ENCODE peak calls at places on chromosomes 3 and 15, in ten cellular contexts. K is GM06990; T is MCF 10A; X is CD8-positive, alpha-beta T cell; C is Calu3; Z is endodermal cell; N is body of pancreas; D is cardiac muscle cell; J is testis; A is HFF-Myc. Q is an unnamed sample.

GRCh38 chr15:60901647-60902046 is 327.5 kb downstream of the RORA start:
- DNase-seq in K (peak), T (no peak), X (no peak), C (no peak), Z (no peak), N (no peak), D (no peak), J (no peak), A (no peak), Q (peak)

GRCh38 chr15:52102468-52102867 is 10.1 kb downstream of the BCL2L10 start:
- DNase-seq in K (no peak), T (peak), X (no peak), C (no peak), Z (peak), N (no peak), D (peak), J (no peak), A (no peak), Q (no peak)

GRCh38 chr15:73052679-73053397 is 575 bp downstream of the NEO1 start:
- DNase-seq in K (peak), T (peak), X (no peak), C (peak), Z (peak), N (peak), D (peak), J (peak), A (no peak), Q (peak)

GRCh38 chr3:114231616-114232015 is 5.8 kb downstream of the ZNF80 start:
- DNase-seq in K (no peak), T (no peak), X (peak), C (no peak), Z (no peak), N (no peak), D (no peak), J (no peak), A (no peak), Q (no peak)

GRCh38 chr3:127038923-127039581 is 56.1 kb downstream of the PLXNA1 start:
- DNase-seq in K (no peak), T (no peak), X (no peak), C (no peak), Z (no peak), N (peak), D (no peak), J (no peak), A (no peak), Q (no peak)

GRCh38 chr3:141170678-141171295 is 60.8 kb upstream of the PXYLP1 start:
- DNase-seq in K (no peak), T (no peak), X (no peak), C (no peak), Z (no peak), N (no peak), D (no peak), J (no peak), A (no peak), Q (no peak)

GRCh38 chr15:49270541-49271421 is 100.7 kb downstream of the GALK2 start:
- DNase-seq in K (no peak), T (peak), X (no peak), C (no peak), Z (peak), N (no peak), D (peak), J (peak), A (no peak), Q (no peak)

GRCh38 chr3:137110392-137110996 is 152.7 kb downstream of the IL20RB start:
- DNase-seq in K (no peak), T (peak), X (no peak), C (peak), Z (no peak), N (peak), D (peak), J (no peak), A (peak), Q (peak)

GRCh38 chr15:29613951-29614382 is 208.3 kb downstream of the TJP1 start:
- DNase-seq in K (no peak), T (peak), X (no peak), C (no peak), Z (peak), N (peak), D (no peak), J (peak), A (no peak), Q (no peak)

GRCh38 chr15:57618325-57618724 is 26.6 kb downstream of the MYZAP start:
- DNase-seq in K (no peak), T (no peak), X (no peak), C (no peak), Z (no peak), N (no peak), D (no peak), J (no peak), A (no peak), Q (no peak)

GRCh38 chr3:195227871-195228270 is 43.1 kb downstream of the XXYLT1 start:
- DNase-seq in K (no peak), T (no peak), X (no peak), C (no peak), Z (peak), N (no peak), D (no peak), J (no peak), A (no peak), Q (no peak)

GRCh38 chr3:94972066-94972465 is 909.2 kb downstream of the NSUN3 start:
- DNase-seq in K (no peak), T (no peak), X (no peak), C (no peak), Z (no peak), N (no peak), D (no peak), J (no peak), A (no peak), Q (no peak)

GRCh38 chr3:32109256-32109655 is 2.8 kb downstream of the GPD1L start:
- DNase-seq in K (no peak), T (peak), X (no peak), C (no peak), Z (peak), N (peak), D (peak), J (peak), A (no peak), Q (no peak)
- TF ChIP-seq CTCF in K (no peak), T (no peak), X (no peak), C (no peak), Z (peak), N (no peak), D (no peak), J (no peak), A (no peak), Q (no peak)

GRCh38 chr3:39150170-39150802 is 3.1 kb downstream of the CSRNP1 start:
- DNase-seq in K (no peak), T (no peak), X (no peak), C (no peak), Z (no peak), N (no peak), D (peak), J (no peak), A (no peak), Q (no peak)
- TF ChIP-seq CTCF in K (no peak), T (no peak), X (no peak), C (no peak), Z (peak), N (no peak), D (no peak), J (no peak), A (no peak), Q (no peak)

GRCh38 chr3:139558351-139559170 is 19.0 kb upstream of the RBP1 start:
- DNase-seq in K (no peak), T (no peak), X (no peak), C (no peak), Z (no peak), N (no peak), D (no peak), J (no peak), A (no peak), Q (no peak)

GRCh38 chr3:139559541-139559940 is 20.0 kb upstream of the RBP1 start:
- DNase-seq in K (no peak), T (peak), X (no peak), C (peak), Z (no peak), N (no peak), D (no peak), J (no peak), A (no peak), Q (no peak)

GRCh38 chr3:139561959-139562676 is 22.6 kb upstream of the RBP1 start:
- DNase-seq in K (no peak), T (peak), X (no peak), C (peak), Z (peak), N (peak), D (peak), J (peak), A (peak), Q (peak)

GRCh38 chr3:139561428-139561827 is 21.9 kb upstream of the RBP1 start:
- DNase-seq in K (no peak), T (no peak), X (no peak), C (no peak), Z (no peak), N (no peak), D (no peak), J (no peak), A (no peak), Q (no peak)

DNA sequence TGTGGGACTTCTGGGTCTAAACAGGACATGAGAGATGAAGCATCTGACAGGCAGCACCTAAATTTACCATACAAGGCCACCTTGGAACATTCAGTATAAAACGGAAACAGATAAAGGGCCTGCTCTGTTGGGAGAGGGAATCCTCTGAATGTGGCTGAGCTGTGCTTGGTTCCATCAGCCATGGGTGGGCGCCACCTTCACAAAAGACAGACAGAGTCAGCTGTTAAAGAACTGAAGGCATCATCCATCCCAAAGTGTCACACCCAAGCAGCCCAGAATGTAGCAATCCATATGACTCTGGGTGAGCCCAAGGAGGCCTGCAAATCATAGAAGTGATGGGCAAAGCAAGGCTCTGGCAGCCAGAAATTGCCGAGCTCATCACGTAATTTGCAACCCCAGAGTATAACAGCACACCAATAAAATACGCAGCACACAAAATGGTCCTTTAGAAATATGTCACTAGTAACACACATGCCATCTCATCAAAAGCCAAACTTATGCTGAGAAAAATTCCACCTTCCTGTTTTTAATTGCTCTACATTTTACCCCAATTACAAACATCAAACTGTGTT is 24.8 kb upstream of the RBP1 start:
- DNase-seq in K (no peak), T (peak), X (no peak), C (peak), Z (peak), N (no peak), D (peak), J (peak), A (no peak), Q (no peak)
- TF ChIP-seq CTCF in K (peak), T (no peak), X (no peak), C (no peak), Z (peak), N (no peak), D (peak), J (no peak), A (no peak), Q (no peak)

DNA sequence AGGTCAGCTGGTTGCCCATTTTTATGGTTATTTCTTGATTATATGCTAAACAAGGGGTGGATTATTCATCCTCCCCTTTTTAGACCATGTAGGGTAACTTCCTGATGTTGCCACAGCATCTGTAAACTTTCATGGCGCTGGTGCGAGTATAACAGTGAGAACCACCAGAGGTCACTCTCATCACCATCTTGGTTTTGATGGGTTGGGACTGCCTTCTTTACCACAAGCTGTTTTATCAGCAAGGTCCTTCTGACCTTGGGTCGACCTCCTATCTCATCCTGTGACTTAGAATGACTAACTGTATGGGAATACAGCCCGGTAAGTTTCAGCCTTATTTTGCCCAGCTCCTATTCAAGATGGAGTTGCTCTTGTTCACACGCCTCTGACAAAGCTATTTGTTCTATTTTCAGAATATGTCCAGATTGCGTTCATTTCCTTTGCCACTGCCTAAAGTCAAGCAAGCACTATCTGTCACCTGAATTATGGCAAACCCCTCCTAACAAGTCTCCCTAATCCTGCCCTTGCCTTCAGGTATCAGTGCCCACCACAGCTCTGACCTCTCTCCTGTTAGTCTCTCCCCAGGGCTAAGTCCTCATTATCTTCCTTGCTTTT is 308.5 kb downstream of the ROBO2 start:
- DNase-seq in K (no peak), T (peak), X (no peak), C (peak), Z (peak), N (no peak), D (peak), J (peak), A (peak), Q (no peak)
- TF ChIP-seq CTCF in K (no peak), T (peak), X (no peak), C (peak), Z (peak), N (no peak), D (peak), J (peak), A (peak), Q (no peak)

Q was measured in GM20000.